ENCODE peak calls at places on chromosomes 11 and 22, in six cellular contexts. G, P, D, J, X and Z are unnamed samples.

GRCh38 chr11:54832676-54833075 is 126.0 kb downstream of the OR4A5 start:
- DNase-seq in X (no peak), J (no peak), D (no peak), G (no peak), P (no peak), Z (no peak)

GRCh38 chr11:9208726-9209501 is 56.2 kb downstream of the DENND5A start:
- DNase-seq in D (no peak), X (no peak), G (no peak), J (peak), P (peak), Z (no peak)

GRCh38 chr22:38314992-38315800 is 2.0 kb downstream of the CSNK1E start:
- DNase-seq in D (peak), X (no peak), P (no peak), G (no peak), J (no peak), Z (no peak)

GRCh38 chr22:39967996-39968968 is 8.1 kb downstream of the TMA7B start:
- DNase-seq in X (no peak), J (no peak), D (no peak), P (no peak), G (no peak), Z (no peak)

GRCh38 chr22:27677895-27678458 is 123.6 kb downstream of the MN1 start:
- DNase-seq in G (no peak), X (no peak), P (no peak), D (no peak), J (no peak), Z (no peak)

GRCh38 chr11:75140269-75141138 is 10.4 kb upstream of the SLCO2B1 start:
- DNase-seq in J (peak), X (peak), D (peak), G (peak), P (peak), Z (peak)

GRCh38 chr22:35838849-35839646 is 121.4 kb downstream of the APOL5 start:
- DNase-seq in X (no peak), D (peak), G (peak), J (no peak), P (no peak), Z (peak)

GRCh38 chr11:80241766-80242165 is 800.9 kb upstream of the TENM4 start:
- DNase-seq in X (no peak), P (no peak), G (no peak), D (no peak), J (no peak), Z (no peak)

GRCh38 chr22:40383905-40384304 is 13.5 kb downstream of the SGSM3 start:
- DNase-seq in D (no peak), G (no peak), X (no peak), P (peak), J (no peak), Z (no peak)

GRCh38 chr22:41910050-41910598 is 4.8 kb downstream of the SHISA8 start:
- DNase-seq in D (no peak), X (no peak), G (no peak), J (no peak), P (no peak), Z (no peak)

GRCh38 chr11:17923213-17923612 is 89.6 kb downstream of the SERGEF start:
- DNase-seq in D (no peak), P (no peak), X (no peak), G (no peak), J (no peak), Z (no peak)

GRCh38 chr11:86952933-86953637 is 2.1 kb downstream of the FZD4 start:
- DNase-seq in P (no peak), X (no peak), J (no peak), D (peak), G (no peak), Z (no peak)

GRCh38 chr11:76599041-76600013 is 71.2 kb downstream of the LRRC32 start:
- DNase-seq in D (no peak), G (no peak), J (no peak), X (no peak), P (no peak), Z (no peak)

GRCh38 chr22:31896472-31896871 is 47.9 kb upstream of the YWHAH start:
- DNase-seq in P (peak), G (no peak), D (no peak), X (no peak), J (no peak), Z (no peak)

GRCh38 chr22:44603774-44604173 is 98.2 kb upstream of the PRR5 start:
- DNase-seq in X (no peak), P (no peak), G (no peak), D (no peak), J (no peak), Z (peak)

GRCh38 chr11:87463486-87464102 is 425.9 kb downstream of the TMEM135 start:
- DNase-seq in X (peak), J (no peak), G (peak), D (no peak), P (peak), Z (peak)

GRCh38 chr11:73625690-73626318 is 20.6 kb upstream of the PLEKHB1 start:
- DNase-seq in P (peak), X (peak), J (peak), G (peak), D (peak), Z (peak)

GRCh38 chr11:1220941-1221721 is 1.7 kb upstream of the MUC5B start:
- DNase-seq in P (no peak), D (no peak), X (no peak), G (no peak), J (no peak), Z (no peak)

GRCh38 chr11:95917188-95918036 is 6.5 kb downstream of the MTMR2 start:
- DNase-seq in X (no peak), P (no peak), D (peak), G (no peak), J (no peak), Z (no peak)

GRCh38 chr11:77471520-77472234 is 2.2 kb downstream of the PAK1 start:
- DNase-seq in J (no peak), D (no peak), G (peak), P (peak), X (peak), Z (peak)

GRCh38 chr11:67572747-67573419 is 10.7 kb upstream of the GSTP1 start:
- DNase-seq in X (no peak), D (peak), J (no peak), G (peak), P (peak), Z (peak)

GRCh38 chr22:32723632-32724031 is 77.9 kb upstream of the TIMP3 start:
- DNase-seq in G (no peak), D (no peak), X (no peak), P (peak), J (peak), Z (peak)

GRCh38 chr11:23288001-23288783 is 427.9 kb upstream of the CCDC179 start:
- DNase-seq in X (no peak), G (no peak), D (peak), J (no peak), P (no peak), Z (no peak)

GRCh38 chr11:107043242-107043991 is 25.1 kb upstream of the GUCY1A2 start:
- DNase-seq in P (no peak), X (no peak), D (no peak), J (peak), G (no peak), Z (peak)

GRCh38 chr11:69752890-69753289 is 22.3 kb downstream of the FGF4 start:
- DNase-seq in X (no peak), G (no peak), P (no peak), J (no peak), D (no peak), Z (no peak)

GRCh38 chr11:131734871-131735270 is 364.5 kb downstream of the NTM start:
- DNase-seq in X (no peak), J (no peak), P (no peak), G (no peak), D (peak), Z (no peak)

GRCh38 chr11:46099973-46100335 is 21.3 kb downstream of the PHF21A start:
- DNase-seq in G (no peak), P (no peak), J (no peak), D (no peak), X (no peak), Z (peak)

GRCh38 chr22:44248926-44249325 is 63.8 kb downstream of the SHISAL1 start:
- DNase-seq in D (no peak), J (peak), P (no peak), G (no peak), X (no peak), Z (no peak)

GRCh38 chr11:67615455-67616430 is 9.0 kb downstream of the NDUFV1 start:
- DNase-seq in D (no peak), J (no peak), P (peak), G (peak), X (peak), Z (peak)

GRCh38 chr22:42697542-42698013 is 23.1 kb downstream of the A4GALT start:
- DNase-seq in D (peak), P (no peak), G (peak), J (no peak), X (peak), Z (no peak)

GRCh38 chr11:126561327-126561893 is 205.9 kb downstream of the ST3GAL4 start:
- DNase-seq in G (peak), P (peak), X (no peak), J (no peak), D (peak), Z (peak)

GRCh38 chr22:45208993-45209838 is 31.5 kb downstream of the KIAA0930 start:
- DNase-seq in X (no peak), G (no peak), D (peak), J (no peak), P (peak), Z (peak)

GRCh38 chr11:95378789-95379188 is 147.8 kb upstream of the SESN3 start:
- DNase-seq in P (no peak), X (no peak), G (no peak), J (no peak), D (no peak), Z (no peak)

GRCh38 chr11:29019960-29020683 is 911.9 kb downstream of the METTL15 start:
- DNase-seq in P (no peak), X (peak), G (no peak), J (no peak), D (peak), Z (no peak)

GRCh38 chr11:35290876-35291275 is 128.5 kb downstream of the SLC1A2 start:
- DNase-seq in X (no peak), P (no peak), G (no peak), D (no peak), J (no peak), Z (no peak)

GRCh38 chr22:50530280-50530856 is 556 bp upstream of the TYMP start:
- DNase-seq in J (no peak), X (peak), G (peak), D (no peak), P (no peak), Z (peak)

GRCh38 chr11:2462986-2463765 is 18.4 kb downstream of the KCNQ1 start:
- DNase-seq in G (peak), X (no peak), P (no peak), J (no peak), D (no peak), Z (no peak)

GRCh38 chr22:44269117-44269498 is 43.6 kb downstream of the SHISAL1 start:
- DNase-seq in D (no peak), J (no peak), P (no peak), X (no peak), G (no peak), Z (no peak)

DNA sequence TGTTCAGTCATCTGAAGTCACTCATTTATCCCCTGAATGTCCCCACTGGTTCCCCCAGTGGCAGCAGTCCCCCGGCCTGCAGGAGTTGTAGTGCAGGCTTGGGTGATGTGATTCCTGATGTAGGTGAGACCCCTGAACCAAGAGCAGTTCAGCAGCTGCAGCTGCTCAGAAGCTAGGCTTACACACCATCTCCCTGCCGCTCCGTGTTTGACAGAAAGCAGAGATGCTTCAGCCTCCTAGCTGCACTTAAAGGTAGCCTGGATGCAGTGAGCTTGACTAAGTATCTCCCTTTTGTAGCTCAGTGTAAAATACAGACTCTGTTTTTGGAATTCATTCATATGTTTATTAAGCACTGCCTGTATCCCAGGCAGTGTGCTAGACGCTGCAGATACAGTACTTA is 47.3 kb downstream of the C22orf31 start:
- DNase-seq in J (no peak), X (no peak), D (no peak), G (no peak), P (no peak), Z (no peak)
- H3K4me3 ChIP-seq in J (no peak), X (no peak), D (no peak), G (no peak), P (no peak), Z (no peak)

GRCh38 chr11:68714047-68714856 is 29.9 kb downstream of the GAL start:
- DNase-seq in X (no peak), P (no peak), D (no peak), G (no peak), J (no peak), Z (no peak)
- TF ChIP-seq MYC in X (no peak), P (no peak), D (no peak), G (no peak), J (no peak), Z (no peak)

GRCh38 chr22:46769191-46769675 is 6.8 kb downstream of the TBC1D22A start:
- DNase-seq in P (no peak), G (no peak), J (no peak), D (no peak), X (no peak), Z (no peak)

GRCh38 chr22:46769706-46770105 is 7.3 kb downstream of the TBC1D22A start:
- DNase-seq in G (no peak), D (no peak), X (no peak), J (no peak), P (no peak), Z (no peak)

GRCh38 chr22:46764779-46765485 is 2.5 kb downstream of the TBC1D22A start:
- DNase-seq in X (no peak), J (no peak), G (no peak), D (no peak), P (no peak), Z (no peak)

GRCh38 chr22:46766611-46767010 is 4.2 kb downstream of the TBC1D22A start:
- DNase-seq in G (no peak), P (no peak), D (no peak), J (no peak), X (no peak), Z (no peak)

GRCh38 chr22:46767249-46767985 is 5.0 kb downstream of the TBC1D22A start:
- DNase-seq in G (no peak), P (no peak), J (no peak), D (no peak), X (no peak), Z (no peak)
- H3K4me3 ChIP-seq in G (no peak), P (no peak), J (peak), D (no peak), X (no peak), Z (no peak)

GRCh38 chr11:44006882-44007495 is 40.8 kb upstream of the ACCSL start:
- DNase-seq in X (no peak), D (no peak), P (no peak), G (no peak), J (no peak), Z (no peak)

GRCh38 chr11:44005956-44006355 is 41.8 kb upstream of the ACCSL start:
- DNase-seq in G (no peak), D (no peak), J (no peak), P (no peak), X (no peak), Z (no peak)

GRCh38 chr11:44005076-44005800 is 42.5 kb upstream of the ACCSL start:
- DNase-seq in P (no peak), J (no peak), G (no peak), X (no peak), D (no peak), Z (no peak)

GRCh38 chr11:44008698-44009097 is 39.1 kb upstream of the ACCSL start:
- DNase-seq in D (no peak), X (no peak), G (no peak), P (no peak), J (no peak), Z (no peak)

DNA sequence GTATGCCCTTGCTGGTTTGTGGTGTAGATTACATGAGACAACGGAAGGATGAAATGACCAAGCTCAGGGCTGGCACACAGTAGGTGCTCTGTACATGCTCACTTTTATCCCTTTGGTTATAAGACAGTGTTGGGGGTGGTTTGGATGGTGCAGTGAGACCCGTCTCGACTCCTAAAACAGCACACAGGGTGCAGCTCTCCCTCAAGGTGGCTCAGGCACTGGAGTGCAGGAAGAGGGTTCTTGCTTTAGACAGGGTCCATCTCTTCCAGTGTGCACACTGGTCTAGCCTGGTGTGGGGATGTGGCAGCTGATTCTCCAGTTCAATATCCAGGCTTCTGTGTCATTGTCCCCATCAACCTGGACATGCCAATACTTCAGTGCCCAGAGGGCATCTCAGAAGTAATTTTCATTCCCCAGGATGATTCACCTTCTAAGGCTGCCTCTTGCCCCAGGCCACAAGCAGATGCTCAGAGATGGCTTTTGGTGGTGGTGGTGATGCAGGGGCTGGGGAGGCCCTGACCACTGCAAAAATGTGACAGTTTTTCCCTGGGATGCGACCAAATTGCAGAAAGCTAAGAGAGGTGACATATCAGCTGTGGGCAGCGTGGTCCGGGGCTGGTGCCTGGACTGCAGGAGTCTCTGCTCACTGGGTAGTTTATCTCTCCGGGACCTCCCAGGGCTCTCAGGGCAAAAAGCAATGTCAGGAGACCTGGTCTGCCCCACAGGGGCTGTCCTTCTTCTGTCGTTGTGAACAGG is 39.9 kb upstream of the ACCSL start:
- DNase-seq in X (no peak), J (no peak), P (no peak), G (no peak), D (no peak), Z (no peak)
- TF ChIP-seq MYC in X (no peak), J (no peak), P (no peak), G (no peak), D (no peak), Z (no peak)

GRCh38 chr11:61688368-61689163 is 8.4 kb downstream of the DAGLA start:
- DNase-seq in D (peak), J (no peak), P (no peak), X (no peak), G (no peak), Z (no peak)
- H3K4me3 ChIP-seq in D (no peak), J (no peak), P (no peak), X (no peak), G (no peak), Z (no peak)

DNA sequence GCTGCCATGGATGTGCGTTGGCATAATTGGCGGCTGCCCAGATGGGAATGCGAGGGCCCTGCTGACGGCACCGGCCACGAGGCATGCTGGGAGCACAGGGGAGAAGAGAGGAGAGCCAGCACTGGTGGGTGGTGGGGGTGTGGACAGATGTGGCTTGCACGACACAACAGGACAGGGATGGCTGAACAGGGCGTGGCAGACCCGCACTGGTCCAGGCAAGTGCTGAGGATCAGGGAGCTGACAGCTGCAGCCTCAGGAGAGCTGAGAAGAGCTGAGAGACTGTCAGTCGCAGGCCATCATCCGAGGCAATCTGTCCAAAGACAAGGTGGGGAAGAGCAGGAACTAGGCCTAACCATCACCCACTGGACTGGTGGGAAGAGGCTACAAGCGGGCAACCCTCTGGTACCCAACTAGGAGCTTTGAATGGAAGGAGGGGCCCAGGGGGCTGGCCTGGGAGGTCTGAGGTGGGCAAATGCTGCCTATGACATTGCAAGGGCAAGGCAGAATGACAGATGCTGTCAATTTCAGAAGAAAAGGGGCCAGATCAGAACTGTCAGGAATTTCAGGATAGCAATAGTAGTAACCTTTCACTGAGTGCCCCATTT is 2.4 kb downstream of the GNB1L start:
- DNase-seq in D (no peak), J (no peak), X (no peak), P (no peak), G (no peak), Z (no peak)
- TF ChIP-seq MYC in D (no peak), J (no peak), X (no peak), P (no peak), G (no peak), Z (no peak)

GRCh38 chr11:64036081-64037026 is 623 bp downstream of the FLRT1 start:
- DNase-seq in D (no peak), J (no peak), P (peak), X (no peak), G (no peak), Z (peak)

GRCh38 chr11:64035581-64035980 is at the start of gene FLRT1:
- DNase-seq in P (no peak), J (no peak), D (no peak), X (no peak), G (no peak), Z (peak)

GRCh38 chr11:64037027-64037633 is 1.4 kb downstream of the FLRT1 start:
- DNase-seq in X (no peak), G (no peak), J (no peak), D (no peak), P (no peak), Z (no peak)

GRCh38 chr11:64034411-64034811 is 1.3 kb upstream of the FLRT1 start:
- DNase-seq in P (peak), D (no peak), X (no peak), J (no peak), G (no peak), Z (no peak)

GRCh38 chr11:64035081-64035524 is 628 bp upstream of the FLRT1 start:
- DNase-seq in X (no peak), J (no peak), P (no peak), D (no peak), G (no peak), Z (no peak)
- H3K4me3 ChIP-seq in X (peak), J (no peak), P (no peak), D (no peak), G (no peak), Z (no peak)